ENCODE peak calls at places on chromosomes 2 and 18, in four cellular contexts. One of them, this sample, is unnamed.

GRCh38 chr2:98571121-98571701 is 37.1 kb downstream of the COA5 start:
- ATAC-seq in HCT116: no peak
- ATAC-seq in upper lobe of left lung: no peak
- ATAC-seq in HepG2: no peak
- ATAC-seq in this sample: no peak

GRCh38 chr2:5938566-5938896 is 246.3 kb downstream of the SOX11 start:
- ATAC-seq in HCT116: no peak
- ATAC-seq in upper lobe of left lung: no peak
- ATAC-seq in HepG2: peak
- ATAC-seq in this sample: no peak

GRCh38 chr2:30514861-30515435 is 67.9 kb downstream of the LCLAT1 start:
- ATAC-seq in upper lobe of left lung: no peak
- ATAC-seq in HepG2: no peak
- ATAC-seq in HCT116: no peak
- ATAC-seq in this sample: no peak

GRCh38 chr2:169159686-169160085 is 90.3 kb downstream of the DHRS9 start:
- ATAC-seq in HCT116: no peak
- ATAC-seq in HepG2: no peak
- ATAC-seq in upper lobe of left lung: no peak
- ATAC-seq in this sample: no peak

GRCh38 chr18:49859006-49859359 is 45.6 kb upstream of the ACAA2 start:
- ATAC-seq in upper lobe of left lung: peak
- ATAC-seq in HCT116: peak
- ATAC-seq in HepG2: peak
- ATAC-seq in this sample: peak

GRCh38 chr2:7812231-7812995 is 869.4 kb upstream of the ID2 start:
- ATAC-seq in upper lobe of left lung: no peak
- ATAC-seq in HepG2: no peak
- ATAC-seq in HCT116: no peak
- ATAC-seq in this sample: no peak

GRCh38 chr18:74849316-74849715 is 251.6 kb downstream of the ZNF407 start:
- ATAC-seq in upper lobe of left lung: no peak
- ATAC-seq in HepG2: no peak
- ATAC-seq in HCT116: no peak
- ATAC-seq in this sample: no peak

GRCh38 chr18:4405965-4406364 is 49.1 kb downstream of the DLGAP1 start:
- ATAC-seq in HCT116: no peak
- ATAC-seq in HepG2: no peak
- ATAC-seq in upper lobe of left lung: no peak
- ATAC-seq in this sample: no peak

GRCh38 chr2:48161632-48162031 is 255.3 kb upstream of the FBXO11 start:
- ATAC-seq in HCT116: no peak
- ATAC-seq in HepG2: no peak
- ATAC-seq in upper lobe of left lung: no peak
- ATAC-seq in this sample: no peak

GRCh38 chr2:20378891-20379519 is 28.4 kb upstream of the PUM2 start:
- ATAC-seq in HCT116: peak
- ATAC-seq in upper lobe of left lung: peak
- ATAC-seq in HepG2: peak
- ATAC-seq in this sample: peak

GRCh38 chr2:119981896-119982295 is 31.0 kb upstream of the EPB41L5 start:
- ATAC-seq in upper lobe of left lung: no peak
- ATAC-seq in HCT116: no peak
- ATAC-seq in HepG2: peak
- ATAC-seq in this sample: no peak

GRCh38 chr2:219116776-219117646 is 43.6 kb downstream of the NHEJ1 start:
- ATAC-seq in upper lobe of left lung: no peak
- ATAC-seq in HepG2: peak
- ATAC-seq in HCT116: no peak
- ATAC-seq in this sample: no peak

GRCh38 chr2:97781981-97782380 is 68.6 kb downstream of the ZAP70 start:
- ATAC-seq in HCT116: no peak
- ATAC-seq in HepG2: no peak
- ATAC-seq in upper lobe of left lung: no peak
- ATAC-seq in this sample: no peak

GRCh38 chr2:69559696-69560482 is 83.7 kb downstream of the AAK1 start:
- ATAC-seq in upper lobe of left lung: peak
- ATAC-seq in HCT116: peak
- ATAC-seq in HepG2: peak
- ATAC-seq in this sample: peak

GRCh38 chr2:46943881-46944798 is 28.5 kb upstream of the MCFD2 start:
- ATAC-seq in upper lobe of left lung: no peak
- ATAC-seq in HepG2: no peak
- ATAC-seq in HCT116: no peak
- ATAC-seq in this sample: no peak

GRCh38 chr2:191155608-191156071 is 4.8 kb upstream of the STAT4 start:
- ATAC-seq in upper lobe of left lung: no peak
- ATAC-seq in HCT116: peak
- ATAC-seq in HepG2: peak
- ATAC-seq in this sample: no peak

GRCh38 chr2:162063281-162063680 is 10.7 kb downstream of the DPP4 start:
- ATAC-seq in HepG2: no peak
- ATAC-seq in HCT116: no peak
- ATAC-seq in upper lobe of left lung: no peak
- ATAC-seq in this sample: no peak

GRCh38 chr18:49590608-49591007 is 28.8 kb downstream of the LIPG start:
- ATAC-seq in HCT116: no peak
- ATAC-seq in upper lobe of left lung: no peak
- ATAC-seq in HepG2: peak
- ATAC-seq in this sample: no peak

GRCh38 chr2:224933416-224933815 is 108.9 kb downstream of the DOCK10 start:
- ATAC-seq in HepG2: no peak
- ATAC-seq in upper lobe of left lung: no peak
- ATAC-seq in HCT116: no peak
- ATAC-seq in this sample: no peak

GRCh38 chr2:231188506-231189170 is 9.8 kb upstream of the ARMC9 start:
- ATAC-seq in upper lobe of left lung: no peak
- ATAC-seq in HepG2: no peak
- ATAC-seq in HCT116: no peak
- ATAC-seq in this sample: no peak

GRCh38 chr2:11630855-11631254 is 39.1 kb downstream of the NTSR2 start:
- ATAC-seq in upper lobe of left lung: no peak
- ATAC-seq in HCT116: no peak
- ATAC-seq in HepG2: no peak
- ATAC-seq in this sample: no peak

GRCh38 chr2:45929674-45930395 is 278.4 kb downstream of the PRKCE start:
- ATAC-seq in upper lobe of left lung: no peak
- ATAC-seq in HCT116: no peak
- ATAC-seq in HepG2: no peak
- ATAC-seq in this sample: no peak

GRCh38 chr18:5543036-5543671 is 643 bp downstream of the EPB41L3 start:
- ATAC-seq in upper lobe of left lung: no peak
- ATAC-seq in HCT116: no peak
- ATAC-seq in HepG2: peak
- ATAC-seq in this sample: peak

GRCh38 chr2:219527472-219527871 is 13.2 kb downstream of the ASIC4 start:
- ATAC-seq in upper lobe of left lung: no peak
- ATAC-seq in HCT116: no peak
- ATAC-seq in HepG2: no peak
- ATAC-seq in this sample: no peak

GRCh38 chr18:7116832-7117389 is 686 bp downstream of the LAMA1 start:
- ATAC-seq in HepG2: peak
- ATAC-seq in HCT116: no peak
- ATAC-seq in upper lobe of left lung: no peak
- ATAC-seq in this sample: no peak

GRCh38 chr2:123502926-123503325 is 522.2 kb upstream of the CNTNAP5 start:
- ATAC-seq in upper lobe of left lung: no peak
- ATAC-seq in HepG2: no peak
- ATAC-seq in HCT116: no peak
- ATAC-seq in this sample: no peak

GRCh38 chr2:235659767-235660322 is 166.0 kb downstream of the AGAP1 start:
- ATAC-seq in upper lobe of left lung: no peak
- ATAC-seq in HepG2: peak
- ATAC-seq in HCT116: peak
- ATAC-seq in this sample: peak

GRCh38 chr2:101622633-101623521 is 74.6 kb upstream of the MAP4K4 start:
- ATAC-seq in HCT116: no peak
- ATAC-seq in upper lobe of left lung: peak
- ATAC-seq in HepG2: no peak
- ATAC-seq in this sample: peak

GRCh38 chr2:30226144-30227032 is 4.9 kb upstream of the LBH start:
- ATAC-seq in HepG2: no peak
- ATAC-seq in upper lobe of left lung: no peak
- ATAC-seq in HCT116: no peak
- ATAC-seq in this sample: no peak

GRCh38 chr2:227207573-227207972 is 43.1 kb downstream of the COL4A3 start:
- ATAC-seq in upper lobe of left lung: no peak
- ATAC-seq in HCT116: no peak
- ATAC-seq in HepG2: no peak
- ATAC-seq in this sample: no peak

GRCh38 chr2:74892609-74893008 is 58.7 kb downstream of the HK2 start:
- ATAC-seq in HepG2: no peak
- ATAC-seq in upper lobe of left lung: no peak
- ATAC-seq in HCT116: no peak
- ATAC-seq in this sample: no peak

GRCh38 chr2:74891136-74891764 is 57.3 kb downstream of the HK2 start:
- ATAC-seq in HCT116: no peak
- ATAC-seq in upper lobe of left lung: no peak
- ATAC-seq in HepG2: no peak
- ATAC-seq in this sample: no peak

GRCh38 chr2:74895031-74895425 is 61.1 kb downstream of the HK2 start:
- ATAC-seq in HepG2: peak
- ATAC-seq in HCT116: no peak
- ATAC-seq in upper lobe of left lung: no peak
- ATAC-seq in this sample: no peak

GRCh38 chr2:74894261-74895030 is 60.5 kb downstream of the HK2 start:
- ATAC-seq in HCT116: no peak
- ATAC-seq in upper lobe of left lung: no peak
- ATAC-seq in HepG2: peak
- ATAC-seq in this sample: no peak

GRCh38 chr2:74893332-74893731 is 59.4 kb downstream of the HK2 start:
- ATAC-seq in HCT116: peak
- ATAC-seq in upper lobe of left lung: no peak
- ATAC-seq in HepG2: no peak
- ATAC-seq in this sample: no peak
- H3K27ac ChIP-seq in HCT116: no peak
- H3K27ac ChIP-seq in upper lobe of left lung: no peak
- H3K27ac ChIP-seq in HepG2: no peak
- H3K27ac ChIP-seq in this sample: no peak

DNA sequence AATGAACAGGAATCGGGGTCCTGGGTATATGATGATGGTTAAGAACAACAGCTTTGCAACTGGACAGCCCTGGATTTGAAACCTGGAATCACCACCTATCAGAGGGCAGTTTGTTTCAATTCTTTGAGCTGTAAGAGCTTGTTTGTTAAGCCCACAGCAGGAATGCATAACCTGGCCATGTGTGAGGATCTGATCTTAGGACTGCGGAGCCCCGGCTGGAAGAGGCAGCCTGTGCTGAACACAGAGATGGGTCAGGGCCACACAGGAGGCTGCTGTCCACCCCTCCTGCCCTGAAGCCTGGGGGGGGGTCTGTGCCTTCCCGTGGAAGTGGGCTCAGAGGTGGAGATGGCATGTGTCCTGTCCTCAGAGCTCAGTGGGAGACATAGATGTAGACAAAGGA is 24.3 kb downstream of the TPO start:
- ATAC-seq in HCT116: no peak
- ATAC-seq in upper lobe of left lung: no peak
- ATAC-seq in HepG2: no peak
- ATAC-seq in this sample: no peak
- H3K4me3 ChIP-seq in HCT116: no peak
- H3K4me3 ChIP-seq in upper lobe of left lung: no peak
- H3K4me3 ChIP-seq in HepG2: no peak
- H3K4me3 ChIP-seq in this sample: no peak

GRCh38 chr2:238169021-238169707 is 10.4 kb downstream of the ERFE start:
- ATAC-seq in upper lobe of left lung: no peak
- ATAC-seq in HepG2: no peak
- ATAC-seq in HCT116: peak
- ATAC-seq in this sample: peak
- TF ChIP-seq POLR2AphosphoS5 in upper lobe of left lung: no peak
- TF ChIP-seq POLR2AphosphoS5 in HepG2: no peak
- TF ChIP-seq POLR2AphosphoS5 in HCT116: peak
- TF ChIP-seq POLR2AphosphoS5 in this sample: peak

GRCh38 chr2:240145461-240145860 is 5.0 kb upstream of the OTOS start:
- ATAC-seq in upper lobe of left lung: no peak
- ATAC-seq in HCT116: no peak
- ATAC-seq in HepG2: no peak
- ATAC-seq in this sample: no peak

GRCh38 chr2:240143801-240144648 is 3.6 kb upstream of the OTOS start:
- ATAC-seq in upper lobe of left lung: peak
- ATAC-seq in HCT116: peak
- ATAC-seq in HepG2: peak
- ATAC-seq in this sample: peak

GRCh38 chr2:240143276-240143675 is 2.8 kb upstream of the OTOS start:
- ATAC-seq in HCT116: peak
- ATAC-seq in HepG2: no peak
- ATAC-seq in upper lobe of left lung: no peak
- ATAC-seq in this sample: no peak

GRCh38 chr2:240146141-240146561 is 5.7 kb upstream of the OTOS start:
- ATAC-seq in upper lobe of left lung: no peak
- ATAC-seq in HCT116: no peak
- ATAC-seq in HepG2: no peak
- ATAC-seq in this sample: no peak

GRCh38 chr2:240144649-240145261 is 4.3 kb upstream of the OTOS start:
- ATAC-seq in HepG2: no peak
- ATAC-seq in HCT116: no peak
- ATAC-seq in upper lobe of left lung: no peak
- ATAC-seq in this sample: no peak
- H3K27ac ChIP-seq in HepG2: no peak
- H3K27ac ChIP-seq in HCT116: no peak
- H3K27ac ChIP-seq in upper lobe of left lung: no peak
- H3K27ac ChIP-seq in this sample: no peak

This sample was measured in gastroesophageal sphincter.